ENCODE peak calls at places on chromosomes 7 and 10, in nine cellular contexts. W is central memory CD4-positive, alpha-beta T cell; P is HCEC 1CT; H is progenitor cell of endocrine pancreas; Z is NCI-H1105; U is T-helper 1 cell; L is GM06990; Y is brain microvascular endothelial cell; V is hepatic stellate cell. O is an unnamed sample.
A peak's percentile ranks its signal among the peaks of the same experiment; 100 is the strongest.

GRCh38 chr10:75168275-75168674 is 42.3 kb upstream of the VDAC2 start:
- DNase-seq in W (no peak), P (no peak), H (no peak), Z (no peak), U (no peak), L (no peak), Y (no peak), V (no peak), O (no peak)

GRCh38 chr7:2270495-2270894 is 28.5 kb downstream of the NUDT1 start:
- DNase-seq in W (no peak), P (no peak), H (no peak), Z (no peak), U (no peak), L (no peak), Y (no peak), V (no peak), O (no peak)

GRCh38 chr10:44384601-44385422 is at the start of gene CXCL12:
- DNase-seq in W (no peak), P (no peak), H (peak; percentile 25), Z (no peak), U (no peak), L (peak; percentile 31), Y (no peak), V (peak; percentile 73), O (no peak)

GRCh38 chr10:121608669-121609190 is 10.5 kb upstream of the FGFR2 start:
- DNase-seq in W (no peak), P (no peak), H (peak; percentile 72), Z (no peak), U (no peak), L (peak; percentile 54), Y (no peak), V (no peak), O (peak; percentile 53)

GRCh38 chr7:75534727-75535307 is 42.7 kb downstream of the SPDYE5 start:
- DNase-seq in W (no peak), P (peak; percentile 84), H (no peak), Z (no peak), U (no peak), L (peak; percentile 55), Y (peak; percentile 32), V (peak; percentile 77), O (peak; percentile 38)

GRCh38 chr10:122018951-122019413 is 30.0 kb downstream of the TACC2 start:
- DNase-seq in W (no peak), P (no peak), H (no peak), Z (peak; percentile 6), U (no peak), L (no peak), Y (no peak), V (no peak), O (no peak)

GRCh38 chr10:67242531-67242930 is 316.7 kb downstream of the LRRTM3 start:
- DNase-seq in W (no peak), P (no peak), H (no peak), Z (no peak), U (no peak), L (no peak), Y (no peak), V (no peak), O (no peak)

GRCh38 chr7:16062269-16062668 is 359.1 kb downstream of the CRPPA start:
- DNase-seq in W (peak; percentile 10), P (peak; percentile 68), H (no peak), Z (no peak), U (no peak), L (no peak), Y (peak; percentile 73), V (peak; percentile 13), O (no peak)

GRCh38 chr7:2805213-2806003 is 38.7 kb downstream of the GNA12 start:
- DNase-seq in W (no peak), P (no peak), H (no peak), Z (no peak), U (no peak), L (no peak), Y (no peak), V (peak; percentile 39), O (no peak)

GRCh38 chr7:88243345-88243909 is 23.6 kb upstream of the SRI start:
- DNase-seq in W (no peak), P (peak; percentile 40), H (no peak), Z (peak; percentile 33), U (no peak), L (peak; percentile 5), Y (peak; percentile 54), V (peak; percentile 16), O (no peak)

GRCh38 chr7:116097365-116098009 is 66.9 kb upstream of the TFEC start:
- DNase-seq in W (no peak), P (peak; percentile 44), H (no peak), Z (no peak), U (no peak), L (no peak), Y (peak; percentile 81), V (peak; percentile 8), O (peak; percentile 47)

GRCh38 chr10:124532106-124532641 is 70.6 kb downstream of the LHPP start:
- DNase-seq in W (no peak), P (no peak), H (peak; percentile 32), Z (no peak), U (no peak), L (no peak), Y (no peak), V (no peak), O (no peak)

GRCh38 chr10:5818894-5819293 is 5.7 kb upstream of the GDI2 start:
- DNase-seq in W (no peak), P (no peak), H (no peak), Z (no peak), U (no peak), L (peak; percentile 67), Y (no peak), V (no peak), O (no peak)

GRCh38 chr10:48792687-48793096 is 108.0 kb downstream of the WDFY4 start:
- DNase-seq in W (no peak), P (peak; percentile 42), H (no peak), Z (no peak), U (no peak), L (no peak), Y (peak; percentile 57), V (no peak), O (peak; percentile 14)

GRCh38 chr7:158809596-158809995 is 19.7 kb downstream of the ESYT2 start:
- DNase-seq in W (no peak), P (no peak), H (no peak), Z (no peak), U (no peak), L (no peak), Y (no peak), V (no peak), O (no peak)

GRCh38 chr7:131040467-131040932 is 287.2 kb upstream of the MKLN1 start:
- DNase-seq in W (peak; percentile 53), P (peak; percentile 66), H (peak; percentile 20), Z (peak; percentile 44), U (no peak), L (no peak), Y (peak; percentile 75), V (peak; percentile 47), O (peak; percentile 23)

GRCh38 chr10:80324086-80324485 is 32.5 kb downstream of the DYDC1 start:
- DNase-seq in W (no peak), P (peak; percentile 18), H (no peak), Z (no peak), U (no peak), L (no peak), Y (peak; percentile 36), V (peak; percentile 10), O (peak; percentile 39)

GRCh38 chr10:102347236-102347828 is 48.2 kb upstream of the NFKB2 start:
- DNase-seq in W (no peak), P (peak; percentile 71), H (peak; percentile 16), Z (no peak), U (no peak), L (no peak), Y (peak; percentile 36), V (peak; percentile 14), O (no peak)

GRCh38 chr10:122078965-122079401 is 90.0 kb downstream of the TACC2 start:
- DNase-seq in W (no peak), P (no peak), H (no peak), Z (no peak), U (no peak), L (no peak), Y (no peak), V (no peak), O (no peak)

GRCh38 chr10:72612203-72612826 is 13.6 kb downstream of the MICU1 start:
- DNase-seq in W (no peak), P (no peak), H (no peak), Z (peak; percentile 82), U (no peak), L (no peak), Y (no peak), V (no peak), O (no peak)

GRCh38 chr10:48765527-48765926 is 80.9 kb downstream of the WDFY4 start:
- DNase-seq in W (no peak), P (no peak), H (no peak), Z (no peak), U (no peak), L (no peak), Y (no peak), V (no peak), O (no peak)

O was measured in H54.